ENCODE peak calls at places on chromosome 15, in seven cellular contexts. Y is epithelial cell of prostate; X is HAP-1; U is activated T-helper 1 cell treated with anti-CD3 and anti-CD28 coated beads, Interleukin-12 subunit alpha, Interleukin-12 subunit beta, Interleukin-2, Interleukin-4 antibody, amounts not matched to agents 30 ng/mL and 10 ng/mL and 1 ng/mL, durations not matched to agents 14 hours and 24 hours and 36 hours; C is AG09309; L is globus pallidus; A is substantia nigra. E is an unnamed sample.

GRCh38 chr15:101411085-101411484 is 78.4 kb downstream of the PCSK6 start:
- DNase-seq in L (no peak), A (no peak), Y (no peak), C (no peak), X (no peak), U (no peak), E (no peak)

GRCh38 chr15:85751731-85752421 is 42.8 kb downstream of the KLHL25 start:
- DNase-seq in Y (no peak), C (no peak), U (no peak), A (no peak), L (peak; percentile 69), X (peak; percentile 62), E (no peak)

GRCh38 chr15:40443846-40444245 is 3.1 kb downstream of the BAHD1 start:
- DNase-seq in Y (no peak), A (no peak), C (no peak), X (no peak), L (no peak), U (no peak), E (no peak)

GRCh38 chr15:81023483-81024264 is 23.0 kb downstream of the TLNRD1 start:
- DNase-seq in U (peak; percentile 35), A (peak; percentile 44), L (peak; percentile 80), X (no peak), Y (no peak), C (peak; percentile 44), E (no peak)

GRCh38 chr15:93515256-93516044 is 426.4 kb upstream of the RGMA start:
- DNase-seq in Y (no peak), L (no peak), A (no peak), U (no peak), C (no peak), X (no peak), E (no peak)

GRCh38 chr15:67917037-67917436 is 77.2 kb upstream of the RNU6-1 start:
- DNase-seq in C (no peak), L (no peak), Y (no peak), A (no peak), U (no peak), X (peak; percentile 61), E (no peak)

GRCh38 chr15:77482570-77482969 is 61.9 kb downstream of the HMG20A start:
- DNase-seq in Y (no peak), U (no peak), L (no peak), C (peak; percentile 54), X (peak; percentile 51), A (no peak), E (peak; percentile 35)

GRCh38 chr15:67068724-67069400 is 3.5 kb downstream of the SMAD3 start:
- DNase-seq in U (no peak), C (no peak), Y (no peak), L (no peak), X (no peak), A (no peak), E (no peak)

GRCh38 chr15:80485370-80486164 is 81.4 kb downstream of the ARNT2 start:
- DNase-seq in C (no peak), A (no peak), U (no peak), Y (peak; percentile 34), L (no peak), X (no peak), E (peak; percentile 56)

GRCh38 chr15:37019479-37020433 is 80.6 kb downstream of the MEIS2 start:
- DNase-seq in Y (no peak), L (no peak), A (no peak), X (no peak), C (no peak), U (no peak), E (no peak)

GRCh38 chr15:73599934-73600333 is 33.3 kb downstream of the NPTN start:
- DNase-seq in L (no peak), A (no peak), X (no peak), U (no peak), Y (peak; percentile 31), C (no peak), E (peak; percentile 69)

GRCh38 chr15:31483924-31484368 is 157.3 kb downstream of the KLF13 start:
- DNase-seq in Y (no peak), X (no peak), L (no peak), C (no peak), U (peak; percentile 27), A (no peak), E (no peak)

GRCh38 chr15:64246364-64247189 is 83.8 kb upstream of the PPIB start:
- DNase-seq in C (peak; percentile 41), X (peak; percentile 49), L (peak; percentile 7), U (peak; percentile 54), Y (peak; percentile 74), A (no peak), E (peak; percentile 84)

GRCh38 chr15:53384417-53384816 is 375.0 kb downstream of the WDR72 start:
- DNase-seq in X (no peak), C (no peak), Y (no peak), A (no peak), U (no peak), L (no peak), E (no peak)

GRCh38 chr15:63564093-63564492 is 33.1 kb upstream of the FBXL22 start:
- DNase-seq in X (no peak), U (no peak), A (no peak), C (no peak), L (no peak), Y (no peak), E (no peak)

GRCh38 chr15:41055706-41056105 is 60.4 kb downstream of the INO80 start:
- DNase-seq in C (no peak), L (no peak), A (no peak), U (no peak), Y (no peak), X (no peak), E (no peak)

GRCh38 chr15:90994059-90994416 is 297 bp downstream of the PRC1 start:
- DNase-seq in U (no peak), X (peak; percentile 23), Y (no peak), C (no peak), L (no peak), A (no peak), E (no peak)

GRCh38 chr15:75647370-75648155 is at the start of gene SNX33:
- DNase-seq in Y (no peak), X (peak; percentile 97), C (no peak), L (peak; percentile 54), A (peak; percentile 30), U (peak; percentile 52), E (peak; percentile 76)

GRCh38 chr15:78049691-78050440 is 27.6 kb downstream of the TBC1D2B start:
- DNase-seq in L (no peak), Y (no peak), U (peak; percentile 62), X (no peak), A (no peak), C (peak; percentile 96), E (no peak)

GRCh38 chr15:64767203-64767602 is 8.2 kb downstream of the RBPMS2 start:
- DNase-seq in C (no peak), X (no peak), A (no peak), Y (no peak), L (no peak), U (no peak), E (no peak)

GRCh38 chr15:87671289-87671688 is 585.2 kb downstream of the NTRK3 start:
- DNase-seq in A (no peak), X (no peak), L (no peak), C (no peak), U (no peak), Y (no peak), E (no peak)

GRCh38 chr15:80550219-80550909 is 144.7 kb upstream of the ABHD17C start:
- DNase-seq in C (peak; percentile 86), X (no peak), A (no peak), L (no peak), U (no peak), Y (peak; percentile 22), E (peak; percentile 85)

GRCh38 chr15:72911658-72912057 is 128.1 kb upstream of the ADPGK start:
- DNase-seq in C (no peak), X (no peak), L (no peak), Y (no peak), A (no peak), U (no peak), E (no peak)

GRCh38 chr15:31434418-31435255 is 108.0 kb downstream of the KLF13 start:
- DNase-seq in X (no peak), A (no peak), U (peak; percentile 82), C (peak; percentile 84), L (no peak), Y (no peak), E (peak; percentile 84)

GRCh38 chr15:40272713-40273056 is 10.2 kb downstream of the ANKRD63 start:
- DNase-seq in U (no peak), L (no peak), X (no peak), Y (no peak), C (no peak), A (no peak), E (no peak)

GRCh38 chr15:43771816-43772215 is 5.0 kb downstream of the ELL3 start:
- DNase-seq in C (no peak), U (no peak), Y (no peak), L (no peak), A (no peak), X (no peak), E (no peak)

GRCh38 chr15:75721462-75721922 is 8.8 kb upstream of the CSPG4 start:
- DNase-seq in A (no peak), C (no peak), Y (no peak), U (no peak), X (no peak), L (no peak), E (no peak)

GRCh38 chr15:86611392-86612040 is 531.8 kb downstream of the AGBL1 start:
- DNase-seq in X (no peak), C (no peak), Y (peak; percentile 65), L (no peak), U (peak; percentile 36), A (no peak), E (peak; percentile 74)

GRCh38 chr15:42413914-42414313 is 54.6 kb downstream of the CAPN3 start:
- DNase-seq in C (no peak), A (no peak), L (no peak), U (no peak), X (no peak), Y (no peak), E (no peak)

GRCh38 chr15:92062505-92062904 is 209.0 kb downstream of the SLCO3A1 start:
- DNase-seq in A (no peak), X (no peak), U (no peak), Y (no peak), L (no peak), C (no peak), E (no peak)

GRCh38 chr15:26243382-26243781 is 380.3 kb upstream of the ATP10A start:
- DNase-seq in X (no peak), L (no peak), A (no peak), U (no peak), C (no peak), Y (no peak), E (no peak)

GRCh38 chr15:59543721-59544547 is 67.6 kb upstream of the GCNT3 start:
- DNase-seq in L (no peak), Y (no peak), A (no peak), X (no peak), U (no peak), C (no peak), E (no peak)

GRCh38 chr15:39432935-39433334 is 147.9 kb upstream of the THBS1 start:
- DNase-seq in L (no peak), A (no peak), Y (no peak), X (no peak), U (no peak), C (no peak), E (no peak)

GRCh38 chr15:99454107-99454809 is 111.5 kb upstream of the MEF2A start:
- DNase-seq in A (no peak), Y (no peak), C (no peak), X (peak; percentile 3), U (no peak), L (no peak), E (no peak)

GRCh38 chr15:34855893-34856292 is 60.5 kb upstream of the ACTC1 start:
- DNase-seq in A (no peak), X (no peak), Y (peak; percentile 8), C (no peak), L (peak; percentile 50), U (no peak), E (peak; percentile 8)

GRCh38 chr15:65857718-65858402 is 11.4 kb upstream of the RAB11A start:
- DNase-seq in A (no peak), C (no peak), U (no peak), Y (no peak), X (no peak), L (no peak), E (no peak)

E was measured in foreskin keratinocyte.